ENCODE peak calls at places on chromosomes 5 and 9, in seven cellular contexts. E is GM13977, L is EL, X is AG04449, B is GM10248, W is NCI-H446, I is cardiac muscle cell. V is an unnamed sample.

GRCh38 chr5:5432020-5432707 is 9.7 kb downstream of the ICE1 start:
- DNase-seq in B (no peak), W (no peak), I (peak; percentile 69), X (no peak), L (peak; percentile 56), E (no peak), V (no peak)

GRCh38 chr9:113649054-113649453 is 185.5 kb downstream of the RGS3 start:
- DNase-seq in B (no peak), E (no peak), X (no peak), W (peak; percentile 90), L (peak; percentile 64), I (peak; percentile 60), V (peak; percentile 49)

GRCh38 chr9:127916665-127917581 is at the start of gene ST6GALNAC4:
- DNase-seq in W (peak; percentile 87), L (peak; percentile 91), B (peak; percentile 99), E (peak; percentile 99), X (no peak), I (peak; percentile 96), V (peak; percentile 99)

GRCh38 chr5:5270958-5271605 is 131.0 kb downstream of the ADAMTS16 start:
- DNase-seq in X (peak; percentile 44), E (no peak), L (peak; percentile 95), I (peak; percentile 90), B (no peak), W (peak; percentile 19), V (peak; percentile 91)

GRCh38 chr9:72896439-72896838 is 56.4 kb downstream of the ALDH1A1 start:
- DNase-seq in E (no peak), L (no peak), I (no peak), B (no peak), X (no peak), W (no peak), V (no peak)

GRCh38 chr5:44365351-44365750 is 23.9 kb downstream of the FGF10 start:
- DNase-seq in W (no peak), L (no peak), B (no peak), I (peak; percentile 2), X (peak; percentile 2), E (no peak), V (no peak)

GRCh38 chr9:92245005-92245797 is 48.3 kb downstream of the IARS1 start:
- DNase-seq in X (peak; percentile 44), L (peak; percentile 88), B (no peak), W (no peak), E (no peak), I (peak; percentile 69), V (no peak)

GRCh38 chr9:4615778-4616177 is 46.3 kb upstream of the PLPP6 start:
- DNase-seq in L (no peak), X (no peak), I (no peak), E (no peak), W (no peak), B (no peak), V (no peak)

GRCh38 chr9:89616411-89616810 is 11.6 kb downstream of the GADD45G start:
- DNase-seq in W (no peak), X (no peak), I (no peak), E (no peak), L (no peak), B (no peak), V (no peak)

GRCh38 chr5:160021818-160022446 is 13.0 kb downstream of the TTC1 start:
- DNase-seq in I (peak; percentile 79), E (peak; percentile 61), X (no peak), L (peak; percentile 69), B (peak; percentile 59), W (peak; percentile 74), V (peak; percentile 75)

GRCh38 chr5:72228957-72229356 is 91.1 kb downstream of the MRPS27 start:
- DNase-seq in I (no peak), B (no peak), X (no peak), L (no peak), W (no peak), E (no peak), V (no peak)

GRCh38 chr9:70678153-70678552 is 263.7 kb upstream of the KLF9 start:
- DNase-seq in I (peak; percentile 59), X (no peak), W (no peak), B (no peak), E (no peak), L (no peak), V (no peak)

GRCh38 chr5:155591273-155591672 is 577.7 kb downstream of the KIF4B start:
- DNase-seq in X (no peak), E (no peak), L (no peak), W (no peak), I (no peak), B (no peak), V (no peak)

GRCh38 chr9:133566382-133566781 is 31.9 kb downstream of the ADAMTSL2 start:
- DNase-seq in B (no peak), I (no peak), W (no peak), L (no peak), E (no peak), X (no peak), V (no peak)

GRCh38 chr9:125332527-125332926 is 70.9 kb downstream of the GAPVD1 start:
- DNase-seq in X (no peak), I (no peak), W (no peak), B (peak; percentile 46), E (peak; percentile 58), L (no peak), V (no peak)

GRCh38 chr5:169298193-169298592 is 2.7 kb downstream of the SLIT3 start:
- DNase-seq in X (no peak), L (no peak), W (no peak), I (no peak), E (no peak), B (no peak), V (no peak)

V was measured in endodermal cell.